ENCODE peak calls at places on chromosomes 3 and 15, in seven cellular contexts. A is fibroblast of lung; J is CD8-positive, alpha-beta memory T cell; B is CD4-positive, alpha-beta memory T cell; X is AG04450; V is heart left ventricle; L is GM23248. M is an unnamed sample.

GRCh38 chr3:46097691-46098241 is 70.5 kb upstream of the XCR1 start:
- DNase-seq in J (no peak), X (no peak), L (peak; percentile 83), V (no peak), B (no peak), A (no peak), M (no peak)

GRCh38 chr3:136708339-136708985 is 43.7 kb downstream of the STAG1 start:
- DNase-seq in J (no peak), A (no peak), X (no peak), V (no peak), B (no peak), L (no peak), M (no peak)

GRCh38 chr15:74402873-74403589 is 30.7 kb downstream of the SEMA7A start:
- DNase-seq in A (no peak), J (peak; percentile 46), B (peak; percentile 48), X (no peak), V (no peak), L (no peak), M (no peak)

GRCh38 chr3:30470566-30470965 is 135.8 kb upstream of the TGFBR2 start:
- DNase-seq in B (no peak), V (no peak), J (no peak), A (peak; percentile 75), L (peak; percentile 67), X (no peak), M (no peak)

GRCh38 chr3:61922118-61922517 is 360.7 kb downstream of the PTPRG start:
- DNase-seq in A (peak; percentile 10), L (peak; percentile 18), X (no peak), B (no peak), V (no peak), J (no peak), M (no peak)

GRCh38 chr15:62850791-62851291 is 191.7 kb upstream of the TPM1 start:
- DNase-seq in L (peak; percentile 74), A (peak; percentile 96), V (no peak), X (peak; percentile 56), J (no peak), B (no peak), M (no peak)

GRCh38 chr3:23459437-23459836 is 256.3 kb downstream of the UBE2E2 start:
- DNase-seq in V (no peak), B (no peak), X (no peak), J (no peak), A (no peak), L (no peak), M (no peak)

GRCh38 chr3:50454671-50455070 is 48.8 kb downstream of the CACNA2D2 start:
- DNase-seq in J (no peak), V (no peak), B (no peak), X (no peak), A (no peak), L (no peak), M (no peak)

GRCh38 chr3:31242026-31242455 is 290.7 kb upstream of the STT3B start:
- DNase-seq in J (no peak), V (no peak), X (no peak), L (no peak), B (no peak), A (no peak), M (no peak)

GRCh38 chr3:152040319-152040718 is 166.9 kb downstream of the SUCNR1 start:
- DNase-seq in J (no peak), L (no peak), A (no peak), V (no peak), X (no peak), B (no peak), M (no peak)

GRCh38 chr3:152037953-152038352 is 164.5 kb downstream of the SUCNR1 start:
- DNase-seq in B (no peak), A (no peak), J (no peak), L (no peak), V (no peak), X (no peak), M (no peak)

GRCh38 chr3:152037304-152037703 is 163.9 kb downstream of the SUCNR1 start:
- DNase-seq in A (no peak), L (no peak), V (no peak), X (no peak), J (no peak), B (no peak), M (no peak)

GRCh38 chr3:152039887-152040286 is 166.4 kb downstream of the SUCNR1 start:
- DNase-seq in A (no peak), J (no peak), V (no peak), B (no peak), L (no peak), X (no peak), M (no peak)

DNA sequence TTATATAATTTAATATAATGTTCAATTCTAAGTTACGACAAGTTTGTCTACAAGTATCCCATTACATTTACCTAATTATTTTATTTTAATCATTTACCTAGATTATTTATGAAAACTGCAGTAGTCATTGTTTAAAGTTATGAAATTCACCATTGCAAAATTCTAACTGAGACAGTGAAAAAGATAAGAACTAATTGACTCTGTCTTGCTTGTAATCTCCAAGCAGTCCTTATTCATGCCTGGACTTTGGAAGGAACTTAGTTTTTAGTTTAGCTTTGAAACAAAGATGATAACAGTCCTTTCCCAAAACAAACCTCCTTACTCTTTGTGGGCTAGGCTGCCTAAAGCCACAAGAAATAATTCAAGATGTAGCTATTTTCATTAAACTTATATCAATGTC is 165.0 kb downstream of the SUCNR1 start:
- DNase-seq in L (no peak), A (no peak), J (no peak), V (no peak), B (no peak), X (no peak), M (no peak)
- H3K9me3 ChIP-seq in L (peaks cover 3% of the 10 kb centered on the region), A (no peaks in the 10 kb centered on the region), J (no peaks in the 10 kb centered on the region), V (peaks cover 27% of the 10 kb centered on the region), B (no peaks in the 10 kb centered on the region), X (no peaks in the 10 kb centered on the region), M (no peaks in the 10 kb centered on the region)

GRCh38 chr15:27627623-27628022 is 471.5 kb downstream of the OCA2 start:
- DNase-seq in J (no peak), V (no peak), A (no peak), B (no peak), X (no peak), L (peak; percentile 2), M (no peak)
- H3K9me3 ChIP-seq in J (no peaks in the 10 kb centered on the region), V (peaks cover 27% of the 10 kb centered on the region), A (no peaks in the 10 kb centered on the region), B (no peaks in the 10 kb centered on the region), X (peaks cover 6% of the 10 kb centered on the region), L (peaks cover 2% of the 10 kb centered on the region), M (no peaks in the 10 kb centered on the region)

GRCh38 chr15:100810831-100811230 is 68.8 kb upstream of the ALDH1A3 start:
- DNase-seq in J (no peak), X (no peak), L (peak; percentile 13), V (no peak), B (no peak), A (no peak), M (no peak)
- H3K9me3 ChIP-seq in J (no peaks in the 10 kb centered on the region), X (peaks cover 18% of the 10 kb centered on the region), L (no peaks in the 10 kb centered on the region), V (peaks cover 25% of the 10 kb centered on the region), B (no peaks in the 10 kb centered on the region), A (no peaks in the 10 kb centered on the region), M (no peaks in the 10 kb centered on the region)

DNA sequence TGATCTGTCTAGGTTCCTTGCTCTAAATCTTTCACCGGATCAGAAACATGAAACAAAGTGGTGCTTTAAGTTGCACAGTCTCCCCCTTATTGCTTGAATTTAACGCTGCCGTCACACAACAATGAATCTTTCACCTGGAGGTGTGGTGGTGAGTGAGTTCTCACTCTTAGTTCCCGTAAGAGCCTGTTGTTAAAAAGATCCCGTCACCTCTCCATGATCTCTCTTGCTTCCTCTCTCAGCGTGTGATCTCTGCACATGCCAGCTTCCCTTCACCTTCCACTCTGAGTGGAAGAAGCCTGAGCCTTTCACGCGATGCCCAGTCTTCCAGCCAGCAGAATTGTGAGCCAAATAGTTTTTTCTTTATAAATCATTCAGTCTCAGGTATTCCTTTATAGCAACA is 136.7 kb upstream of the CHL1 start:
- DNase-seq in J (no peak), A (no peak), X (no peak), L (no peak), V (no peak), B (no peak), M (no peak)
- H3K9me3 ChIP-seq in J (no peaks in the 10 kb centered on the region), A (no peaks in the 10 kb centered on the region), X (no peaks in the 10 kb centered on the region), L (no peaks in the 10 kb centered on the region), V (no peaks in the 10 kb centered on the region), B (no peaks in the 10 kb centered on the region), M (no peaks in the 10 kb centered on the region)